ENCODE peak calls at places on chromosomes 12 and 14, in four cellular contexts. U is activated T-cell treated with anti-CD3 and anti-CD28 coated beads, Interleukin-2, amount 50 U/mL, for 4 hours; Z is activated CD4-positive, alpha-beta T cell treated with anti-CD3 and anti-CD28 coated beads for 36 hours; D is heart left ventricle. N is an unnamed sample.

GRCh38 chr12:95881331-95881955 is 22.7 kb downstream of the SNRPF start:
- ATAC-seq in D (no peak), Z (no peak), U (no peak), N (no peak)

GRCh38 chr12:108637222-108637621 is 3.5 kb upstream of the SELPLG start:
- ATAC-seq in Z (no peak), D (no peak), U (no peak), N (no peak)

GRCh38 chr12:61810486-61810885 is 449.7 kb upstream of the USP15 start:
- ATAC-seq in D (no peak), Z (no peak), U (no peak), N (no peak)

GRCh38 chr14:32561520-32561919 is 232.4 kb downstream of the AKAP6 start:
- ATAC-seq in Z (no peak), D (peak), U (no peak), N (no peak)

GRCh38 chr14:88146881-88147649 is 142.1 kb downstream of the GPR65 start:
- ATAC-seq in D (no peak), U (no peak), Z (no peak), N (no peak)

GRCh38 chr12:57192920-57193319 is 23.7 kb upstream of the NXPH4 start:
- ATAC-seq in D (no peak), U (no peak), Z (no peak), N (no peak)

GRCh38 chr12:93990832-93991748 is 157.3 kb upstream of the PLXNC1 start:
- ATAC-seq in Z (no peak), U (no peak), D (peak), N (no peak)

GRCh38 chr12:93390565-93391297 is 13.0 kb downstream of the NUDT4 start:
- ATAC-seq in Z (no peak), U (no peak), D (peak), N (no peak)

GRCh38 chr14:102057480-102058114 is 29.2 kb downstream of the HSP90AA1 start:
- ATAC-seq in D (no peak), Z (no peak), U (no peak), N (no peak)

GRCh38 chr12:62635630-62636029 is 169.0 kb downstream of the MON2 start:
- ATAC-seq in D (no peak), U (no peak), Z (no peak), N (no peak)

GRCh38 chr14:26163761-26164160 is 434.1 kb downstream of the NOVA1 start:
- ATAC-seq in Z (no peak), U (no peak), D (no peak), N (no peak)

GRCh38 chr14:99560946-99561683 is 42.9 kb downstream of the CCDC85C start:
- ATAC-seq in D (peak), U (no peak), Z (no peak), N (no peak)

GRCh38 chr14:104370256-104370870 is 209.2 kb upstream of the C14orf180 start:
- ATAC-seq in Z (no peak), D (peak), U (no peak), N (no peak)

GRCh38 chr14:100771121-100771800 is 44.6 kb downstream of the DLK1 start:
- ATAC-seq in U (no peak), D (no peak), Z (no peak), N (no peak)

GRCh38 chr12:45357547-45358417 is 141.9 kb downstream of the ANO6 start:
- ATAC-seq in Z (no peak), U (no peak), D (peak), N (no peak)

GRCh38 chr12:77510985-77511384 is 319.7 kb upstream of the NAV3 start:
- ATAC-seq in D (no peak), Z (no peak), U (no peak), N (no peak)

GRCh38 chr14:52268191-52269061 is 928 bp downstream of the PTGDR start:
- ATAC-seq in Z (peak), D (peak), U (peak), N (no peak)

GRCh38 chr12:13028825-13029570 is 15.2 kb upstream of the FAM234B start:
- ATAC-seq in U (no peak), Z (no peak), D (no peak), N (no peak)

GRCh38 chr12:45348986-45349385 is 133.1 kb downstream of the ANO6 start:
- ATAC-seq in U (no peak), Z (no peak), D (no peak), N (no peak)

GRCh38 chr12:2243275-2243674 is 190.5 kb downstream of the CACNA1C start:
- ATAC-seq in D (no peak), Z (peak), U (peak), N (no peak)

GRCh38 chr12:50111417-50111692 is 681 bp upstream of the COX14 start:
- ATAC-seq in Z (no peak), U (no peak), D (peak), N (no peak)

GRCh38 chr12:94170690-94171594 is 22.6 kb downstream of the PLXNC1 start:
- ATAC-seq in Z (no peak), D (peak), U (no peak), N (no peak)

GRCh38 chr12:122318607-122319311 is 52.5 kb upstream of the VPS33A start:
- ATAC-seq in D (peak), U (no peak), Z (no peak), N (no peak)

GRCh38 chr12:72282721-72283120 is 10.6 kb downstream of the TRHDE start:
- ATAC-seq in Z (no peak), D (no peak), U (no peak), N (no peak)

N was measured in activated CD4-positive, CD25-positive, alpha-beta regulatory T cell treated with anti-CD3 and anti-CD28 coated beads, Interleukin-2, amount 50 U/mL, for 24 hours.